ENCODE peak calls at places on chromosome 21, in six cellular contexts. F is epithelial cell of esophagus; G is CD8-positive, alpha-beta T cell; Z is retinal pigment epithelial cell; T is tibial artery; W is cardiac muscle cell. C is an unnamed sample.

GRCh38 chr21:26169611-26170470 is 729 bp downstream of the APP start:
- DNase-seq in G (peak; percentile 1), F (peak; percentile 55), Z (no peak), W (peak; percentile 78), T (peak; percentile 43), C (peak; percentile 68)

GRCh38 chr21:25453524-25453923 is 153.8 kb downstream of the MRPL39 start:
- DNase-seq in Z (no peak), G (no peak), T (no peak), F (no peak), W (no peak), C (no peak)

GRCh38 chr21:42556960-42557359 is 43.3 kb downstream of the SLC37A1 start:
- DNase-seq in W (no peak), Z (no peak), G (no peak), T (peak; percentile 17), F (no peak), C (no peak)

GRCh38 chr21:17929514-17929913 is 110.4 kb upstream of the C21orf91 start:
- DNase-seq in W (no peak), T (no peak), F (no peak), G (no peak), Z (peak; percentile 30), C (no peak)

GRCh38 chr21:27700974-27701614 is 734.2 kb upstream of the ADAMTS5 start:
- DNase-seq in T (peak; percentile 80), F (peak; percentile 85), W (peak; percentile 93), Z (peak; percentile 53), G (peak; percentile 1), C (peak; percentile 86)

GRCh38 chr21:37758997-37759396 is 157.3 kb downstream of the KCNJ6 start:
- DNase-seq in Z (no peak), W (peak; percentile 47), G (no peak), F (peak; percentile 69), T (no peak), C (peak; percentile 30)

GRCh38 chr21:41769106-41769505 is 2.3 kb upstream of the RIPK4 start:
- DNase-seq in F (no peak), T (no peak), G (no peak), W (no peak), Z (no peak), C (no peak)

GRCh38 chr21:20997308-20997632 is 939 bp upstream of the NCAM2 start:
- DNase-seq in Z (no peak), F (no peak), W (peak; percentile 13), T (no peak), G (no peak), C (no peak)

GRCh38 chr21:39580744-39581143 is 32.0 kb upstream of the B3GALT5 start:
- DNase-seq in W (no peak), T (no peak), Z (no peak), F (no peak), G (no peak), C (no peak)

GRCh38 chr21:46655230-46655629 is 19.8 kb downstream of the PRMT2 start:
- DNase-seq in F (no peak), Z (no peak), G (no peak), W (no peak), T (no peak), C (no peak)

GRCh38 chr21:41547111-41547510 is 39.2 kb upstream of the TMPRSS2 start:
- DNase-seq in W (no peak), T (no peak), G (no peak), Z (no peak), F (no peak), C (no peak)

GRCh38 chr21:25670726-25671125 is 31.7 kb downstream of the JAM2 start:
- DNase-seq in T (no peak), W (peak; percentile 60), F (no peak), G (no peak), Z (no peak), C (peak; percentile 87)

GRCh38 chr21:42398414-42399030 is 2.7 kb upstream of the TMPRSS3 start:
- DNase-seq in F (no peak), Z (no peak), G (no peak), T (no peak), W (no peak), C (no peak)

GRCh38 chr21:38244885-38245869 is 11.6 kb upstream of the KCNJ15 start:
- DNase-seq in T (no peak), G (no peak), F (peak; percentile 88), Z (no peak), W (peak; percentile 93), C (peak; percentile 100)

GRCh38 chr21:25995283-25995682 is 175.3 kb downstream of the APP start:
- DNase-seq in F (no peak), G (no peak), W (no peak), T (no peak), Z (no peak), C (no peak)

GRCh38 chr21:41369915-41370839 is 8.3 kb downstream of the MX2 start:
- DNase-seq in Z (no peak), G (no peak), F (no peak), W (no peak), T (no peak), C (no peak)

GRCh38 chr21:42513985-42514882 is 582 bp downstream of the SLC37A1 start:
- DNase-seq in Z (no peak), T (peak; percentile 42), F (peak; percentile 43), G (no peak), W (peak; percentile 25), C (no peak)

GRCh38 chr21:34344058-34344425 is 19.8 kb upstream of the KCNE2 start:
- DNase-seq in Z (no peak), F (no peak), G (no peak), W (no peak), T (no peak), C (no peak)

GRCh38 chr21:25639922-25640670 is 1.0 kb downstream of the JAM2 start:
- DNase-seq in Z (no peak), F (no peak), W (no peak), T (no peak), G (no peak), C (no peak)

GRCh38 chr21:38955495-38955894 is 149.8 kb downstream of the ETS2 start:
- DNase-seq in F (peak; percentile 95), W (peak; percentile 42), Z (peak; percentile 59), T (no peak), G (no peak), C (peak; percentile 86)

GRCh38 chr21:14308234-14308633 is 74.7 kb downstream of the HSPA13 start:
- DNase-seq in Z (no peak), T (no peak), G (no peak), F (no peak), W (no peak), C (no peak)

GRCh38 chr21:14303731-14304488 is 79.0 kb downstream of the HSPA13 start:
- DNase-seq in F (no peak), W (no peak), G (no peak), Z (no peak), T (no peak), C (no peak)

GRCh38 chr21:14306143-14306907 is 76.6 kb downstream of the HSPA13 start:
- DNase-seq in G (no peak), F (peak; percentile 41), T (no peak), W (peak; percentile 24), Z (no peak), C (peak; percentile 39)
- TF ChIP-seq CTCF in G (no peak), F (peak; percentile 30), T (peak; percentile 9), W (peak; percentile 11), Z (peak; percentile 8), C (peak; percentile 31)

DNA sequence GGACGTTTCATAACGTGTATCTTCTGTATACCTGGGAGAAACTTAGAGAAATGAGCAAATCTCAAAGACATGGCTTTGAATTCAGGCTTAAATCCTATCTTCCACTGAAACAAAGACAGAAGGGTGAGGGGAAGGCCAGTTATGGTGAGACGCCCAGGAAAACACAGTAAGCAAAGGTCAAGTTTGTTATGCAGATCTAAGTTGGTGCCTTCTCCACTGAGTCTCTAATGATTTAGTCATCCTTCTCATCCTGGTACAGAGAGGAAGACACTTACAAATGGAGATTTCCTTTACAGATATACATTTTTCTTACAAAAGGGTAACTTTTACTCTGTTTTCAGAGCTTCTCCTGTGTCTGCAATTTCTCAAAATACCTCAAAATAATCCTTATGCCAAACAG is 64.4 kb downstream of the MAP3K7CL start:
- DNase-seq in W (peak; percentile 26), T (no peak), Z (no peak), F (no peak), G (no peak), C (no peak)
- H3K4me3 ChIP-seq in W (no peak overlapping the region), T (no peak overlapping the region), Z (no peak overlapping the region), F (no peak overlapping the region), G (no peak overlapping the region), C (no peak overlapping the region)

GRCh38 chr21:32457360-32457840 is 44.9 kb downstream of the EVA1C start:
- DNase-seq in T (peak; percentile 50), Z (no peak), G (no peak), W (peak; percentile 47), F (no peak), C (peak; percentile 48)

GRCh38 chr21:32456497-32456918 is 44.0 kb downstream of the EVA1C start:
- DNase-seq in Z (peak; percentile 81), G (no peak), F (peak; percentile 45), W (peak; percentile 72), T (peak; percentile 52), C (peak; percentile 87)

GRCh38 chr21:32455548-32455947 is 43.0 kb downstream of the EVA1C start:
- DNase-seq in W (no peak), G (no peak), F (no peak), Z (no peak), T (no peak), C (no peak)

GRCh38 chr21:32448803-32449594 is 36.5 kb downstream of the EVA1C start:
- DNase-seq in F (no peak), Z (no peak), G (no peak), T (no peak), W (peak; percentile 71), C (peak; percentile 42)

DNA sequence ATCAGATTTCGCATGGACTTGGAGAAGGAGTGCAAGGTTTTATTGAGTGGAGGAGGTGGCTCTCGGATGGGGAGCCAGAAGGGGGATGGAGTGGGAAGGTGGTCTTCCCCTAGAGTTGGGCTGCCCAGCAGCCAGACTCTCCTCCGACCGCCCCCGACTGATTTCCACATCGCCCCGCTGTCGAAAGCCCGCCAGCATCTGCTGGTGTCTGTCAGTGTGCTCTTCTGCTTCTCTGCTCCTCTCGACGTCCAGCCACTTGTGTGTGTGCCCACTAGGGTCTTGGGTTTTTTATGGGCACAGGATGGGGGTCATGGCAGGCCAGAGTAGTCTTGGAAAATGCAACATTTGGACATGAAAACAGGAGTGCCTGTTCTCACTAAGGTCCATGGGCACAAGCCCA is 40.1 kb downstream of the EVA1C start:
- DNase-seq in T (no peak), W (no peak), Z (no peak), F (no peak), G (no peak), C (no peak)
- TF ChIP-seq CTCF in T (no peak), W (no peak), Z (no peak), F (no peak), G (no peak), C (no peak)

GRCh38 chr21:35563885-35564451 is 496.4 kb downstream of the SETD4 start:
- DNase-seq in W (peak; percentile 97), G (no peak), F (no peak), Z (no peak), T (peak; percentile 60), C (peak; percentile 99)
- H3K4me3 ChIP-seq in W (no peak overlapping the region), G (no peak overlapping the region), F (no peak overlapping the region), Z (no peak overlapping the region), T (no peak overlapping the region), C (peak overlapping the region; percentile 15)